ENCODE peak calls at places on chromosomes 6 and 20, in nine cellular contexts. E is right lobe of liver; Y is choroid plexus epithelial cell; C is H7; A is fibroblast of lung; W is CD4-positive, alpha-beta memory T cell; I is mammary epithelial cell; J is AG04449; P is Peyer's patch. S is an unnamed sample.

GRCh38 chr20:59784365-59785117 is 148.9 kb downstream of the SYCP2 start:
- DNase-seq in I (no peak), C (peak), P (no peak), E (no peak), W (no peak), A (no peak), J (no peak), Y (no peak), S (no peak)

GRCh38 chr6:77450924-77451323 is 12.4 kb downstream of the HTR1B start:
- DNase-seq in I (no peak), J (no peak), Y (peak), W (no peak), A (no peak), C (no peak), P (no peak), E (no peak), S (no peak)

GRCh38 chr6:110414669-110415296 is 592 bp downstream of the DDO start:
- DNase-seq in I (no peak), P (no peak), C (no peak), Y (no peak), W (no peak), A (no peak), J (no peak), E (no peak), S (no peak)

GRCh38 chr6:18207438-18207837 is 52.2 kb downstream of the KDM1B start:
- DNase-seq in J (no peak), W (no peak), E (no peak), P (no peak), A (peak), C (no peak), Y (no peak), I (no peak), S (no peak)

GRCh38 chr6:163289445-163289844 is 125.1 kb upstream of the QKI start:
- DNase-seq in Y (no peak), I (no peak), J (no peak), A (no peak), C (no peak), W (no peak), P (no peak), E (no peak), S (no peak)

GRCh38 chr6:12313992-12314589 is 23.9 kb downstream of the EDN1 start:
- DNase-seq in A (peak), J (no peak), E (no peak), Y (peak), I (peak), C (no peak), P (peak), W (no peak), S (no peak)

GRCh38 chr20:37764333-37764935 is 70.6 kb downstream of the CTNNBL1 start:
- DNase-seq in C (no peak), I (peak), J (no peak), A (no peak), W (no peak), Y (no peak), P (no peak), E (no peak), S (no peak)

GRCh38 chr20:3987296-3987695 is 28.1 kb downstream of the RNF24 start:
- DNase-seq in A (no peak), P (no peak), Y (no peak), W (no peak), E (no peak), C (no peak), J (no peak), I (no peak), S (no peak)

GRCh38 chr6:114144887-114145851 is 174.2 kb upstream of the HDAC2 start:
- DNase-seq in C (no peak), P (no peak), J (no peak), A (no peak), Y (peak), E (no peak), I (no peak), W (no peak), S (no peak)

GRCh38 chr20:21518292-21518991 is 4.6 kb upstream of the NKX2-2 start:
- DNase-seq in A (no peak), Y (no peak), I (no peak), W (no peak), P (no peak), J (no peak), C (peak), E (no peak), S (no peak)

GRCh38 chr6:154122195-154122925 is 83.3 kb downstream of the OPRM1 start:
- DNase-seq in E (no peak), I (no peak), W (no peak), A (no peak), J (no peak), P (no peak), Y (peak), C (no peak), S (no peak)

GRCh38 chr6:85240787-85241186 is 209.1 kb upstream of the NT5E start:
- DNase-seq in E (no peak), Y (peak), W (no peak), C (no peak), P (no peak), J (no peak), A (no peak), I (no peak), S (no peak)

GRCh38 chr6:51299649-51300380 is 481.1 kb downstream of the TFAP2B start:
- DNase-seq in Y (no peak), I (peak), A (no peak), C (no peak), J (no peak), W (no peak), P (no peak), E (no peak), S (no peak)

GRCh38 chr6:143581835-143582480 is 70.4 kb upstream of the FUCA2 start:
- DNase-seq in Y (peak), W (no peak), I (peak), P (no peak), E (no peak), A (peak), J (no peak), C (no peak), S (no peak)

GRCh38 chr6:11909696-11910132 is 102.4 kb upstream of the HIVEP1 start:
- DNase-seq in J (peak), I (peak), P (no peak), A (peak), E (no peak), Y (peak), C (no peak), W (no peak), S (no peak)

GRCh38 chr20:20369353-20370086 is 1.6 kb downstream of the INSM1 start:
- DNase-seq in A (no peak), W (no peak), J (no peak), E (no peak), Y (no peak), P (no peak), C (peak), I (peak), S (no peak)

GRCh38 chr6:6694368-6694780 is 105.9 kb downstream of the LY86 start:
- DNase-seq in W (no peak), P (no peak), I (no peak), A (no peak), Y (no peak), J (no peak), C (peak), E (no peak), S (no peak)

GRCh38 chr20:32274359-32274758 is 3.1 kb upstream of the KIF3B start:
- DNase-seq in P (no peak), I (no peak), W (no peak), A (no peak), J (no peak), E (no peak), C (no peak), Y (no peak), S (no peak)

GRCh38 chr6:22838346-22838745 is 269.0 kb downstream of the HDGFL1 start:
- DNase-seq in P (no peak), W (no peak), I (no peak), J (no peak), Y (peak), A (peak), C (no peak), E (no peak), S (no peak)

GRCh38 chr6:48542191-48542590 is 431.2 kb upstream of the PTCHD4 start:
- DNase-seq in C (no peak), I (no peak), P (no peak), Y (peak), J (no peak), A (no peak), E (no peak), W (no peak), S (no peak)

GRCh38 chr20:62566266-62566665 is 76.0 kb upstream of the SLCO4A1 start:
- DNase-seq in J (no peak), W (no peak), P (no peak), Y (no peak), I (no peak), A (no peak), E (no peak), C (no peak), S (no peak)

GRCh38 chr6:102660288-102660687 is 1266.8 kb downstream of the GRIK2 start:
- DNase-seq in Y (peak), W (no peak), P (no peak), E (no peak), A (peak), C (no peak), I (no peak), J (no peak), S (no peak)

GRCh38 chr6:51552400-51552799 is 535.0 kb downstream of the PKHD1 start:
- DNase-seq in I (no peak), W (no peak), P (no peak), J (no peak), C (no peak), A (no peak), Y (no peak), E (no peak), S (no peak)

GRCh38 chr20:36391456-36391855 is 85.3 kb downstream of the DLGAP4 start:
- DNase-seq in Y (peak), W (no peak), J (no peak), P (no peak), E (no peak), I (no peak), C (peak), A (peak), S (no peak)

GRCh38 chr6:3609388-3609787 is 142.1 kb downstream of the PXDC1 start:
- DNase-seq in W (no peak), Y (no peak), E (no peak), I (no peak), P (no peak), J (no peak), A (no peak), C (no peak), S (no peak)

GRCh38 chr6:135909737-135910387 is 58.4 kb downstream of the PDE7B start:
- DNase-seq in P (peak), W (peak), J (no peak), I (peak), A (peak), C (peak), E (peak), Y (peak), S (peak)

GRCh38 chr20:58753267-58753928 is 60.8 kb downstream of the NPEPL1 start:
- DNase-seq in I (no peak), P (no peak), C (peak), Y (no peak), E (no peak), W (no peak), A (no peak), J (no peak), S (no peak)

GRCh38 chr6:166411271-166411670 is 28.5 kb upstream of the MPC1 start:
- DNase-seq in W (no peak), C (no peak), I (no peak), E (no peak), A (no peak), Y (no peak), J (no peak), P (no peak), S (no peak)

GRCh38 chr6:118710616-118711015 is 59.2 kb upstream of the CEP85L start:
- DNase-seq in W (no peak), Y (no peak), I (peak), A (no peak), P (no peak), J (no peak), C (no peak), E (no peak), S (no peak)

GRCh38 chr6:21678990-21679389 is 85.4 kb downstream of the SOX4 start:
- DNase-seq in C (no peak), P (no peak), Y (peak), J (peak), W (no peak), E (no peak), A (peak), I (peak), S (no peak)

DNA sequence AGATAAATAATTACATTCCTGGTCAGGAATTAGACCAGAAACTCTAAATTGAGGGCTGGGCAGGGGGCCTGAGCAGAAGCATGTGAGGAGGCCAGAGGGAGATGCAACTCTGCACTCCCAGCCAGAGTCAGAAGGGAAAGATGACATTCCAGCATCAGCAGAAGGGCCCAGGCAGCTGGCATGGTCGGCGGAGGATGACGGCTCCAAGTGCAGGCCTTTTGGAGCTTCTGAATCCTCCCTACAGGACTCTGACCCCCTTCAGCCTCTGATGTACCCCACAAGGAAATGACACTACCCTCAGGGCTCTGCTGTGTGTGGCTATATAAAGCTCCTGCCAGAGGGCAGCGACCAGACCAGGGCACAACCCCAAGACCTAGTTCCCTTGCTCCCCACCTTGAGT is 1.9 kb downstream of the LRFN2 start:
- DNase-seq in Y (no peak), A (no peak), J (no peak), W (no peak), E (no peak), C (no peak), I (no peak), P (no peak), S (no peak)
- H3K4me3 ChIP-seq in Y (no peak), A (no peak), J (no peak), W (no peak), E (no peak), C (no peak), I (no peak), P (no peak), S (no peak)

DNA sequence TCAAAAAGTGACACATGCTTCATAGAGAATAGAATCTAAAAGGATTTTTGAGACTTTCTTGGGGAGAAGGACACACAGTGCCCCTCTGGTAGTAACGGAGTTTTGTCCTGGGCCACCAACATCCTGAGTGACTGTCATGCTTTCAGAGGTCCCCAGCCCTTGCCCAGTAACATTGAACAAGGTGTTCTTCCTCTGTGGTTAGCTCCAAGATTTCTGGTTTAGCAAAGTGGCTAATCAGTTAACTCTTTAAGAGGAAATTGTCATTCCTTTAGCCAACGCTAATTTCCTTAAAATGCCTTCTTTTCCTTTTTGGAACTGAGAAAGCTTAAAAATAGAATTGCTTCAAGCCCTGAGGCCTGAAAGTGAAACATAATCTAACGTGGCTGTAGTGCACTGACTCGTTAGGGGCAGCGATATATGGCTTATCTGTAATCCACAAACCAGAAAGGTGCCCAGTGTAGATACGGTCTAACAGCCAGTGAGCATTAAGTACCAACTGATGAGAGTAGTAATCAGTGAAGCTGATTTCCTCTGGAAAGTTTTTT is 7.8 kb downstream of the E2F3 start:
- DNase-seq in P (peak), E (no peak), I (no peak), Y (no peak), A (peak), W (no peak), J (no peak), C (no peak), S (no peak)
- H3K4me3 ChIP-seq in P (no peak), E (no peak), I (no peak), Y (no peak), A (no peak), W (no peak), J (no peak), C (no peak), S (no peak)

DNA sequence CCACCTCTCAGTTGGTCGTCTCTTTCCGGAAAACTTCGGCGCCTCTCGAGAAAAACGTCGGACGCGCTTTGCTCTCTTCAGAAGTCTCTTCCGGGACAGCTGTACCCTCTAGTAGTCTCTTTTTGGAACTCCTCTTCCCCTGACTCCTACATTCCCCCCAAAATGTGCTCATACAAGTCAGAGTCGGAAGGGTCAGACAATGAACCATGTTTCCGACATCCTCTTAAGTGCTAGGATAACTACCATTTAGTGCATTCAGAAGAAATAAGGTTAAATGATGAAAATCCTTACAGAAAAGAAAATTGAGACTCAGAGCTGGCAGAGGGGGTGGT is 476 bp upstream of the TP53RK start:
- DNase-seq in C (no peak), Y (no peak), I (no peak), P (no peak), E (no peak), A (no peak), J (no peak), W (no peak), S (no peak)
- H3K4me3 ChIP-seq in C (peak), Y (peak), I (peak), P (peak), E (peak), A (peak), J (peak), W (peak), S (peak)

GRCh38 chr6:104286641-104287040 is 573.1 kb downstream of the HACE1 start:
- DNase-seq in C (no peak), W (no peak), I (no peak), P (no peak), J (no peak), E (no peak), Y (no peak), A (no peak), S (no peak)

GRCh38 chr6:104284872-104285271 is 574.8 kb downstream of the HACE1 start:
- DNase-seq in Y (no peak), I (no peak), C (no peak), W (no peak), P (no peak), A (no peak), J (no peak), E (no peak), S (no peak)

DNA sequence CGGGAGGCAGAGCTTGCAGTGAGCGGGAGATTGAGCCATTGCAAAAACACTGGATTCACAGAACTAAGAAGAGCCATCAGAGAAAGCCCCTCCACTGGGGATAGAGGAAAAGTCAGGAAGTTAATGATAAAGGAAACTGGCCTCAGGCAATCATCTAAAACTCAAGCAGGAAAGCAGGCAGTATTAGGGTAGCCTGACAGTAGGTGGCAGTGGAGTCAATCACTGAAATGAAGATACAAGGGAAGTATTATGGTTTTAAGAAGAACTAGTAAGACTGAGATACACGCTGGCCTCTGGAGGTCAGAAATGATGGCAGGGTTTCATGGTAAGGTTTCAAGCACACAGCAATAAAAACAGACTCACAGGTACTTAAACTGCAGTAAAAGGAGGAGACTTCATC is 578.3 kb downstream of the HACE1 start:
- DNase-seq in C (peak), A (no peak), I (no peak), E (no peak), J (no peak), P (no peak), Y (no peak), W (no peak), S (no peak)
- H3K4me3 ChIP-seq in C (no peak), A (no peak), I (no peak), E (no peak), J (no peak), P (no peak), Y (no peak), W (no peak), S (no peak)

DNA sequence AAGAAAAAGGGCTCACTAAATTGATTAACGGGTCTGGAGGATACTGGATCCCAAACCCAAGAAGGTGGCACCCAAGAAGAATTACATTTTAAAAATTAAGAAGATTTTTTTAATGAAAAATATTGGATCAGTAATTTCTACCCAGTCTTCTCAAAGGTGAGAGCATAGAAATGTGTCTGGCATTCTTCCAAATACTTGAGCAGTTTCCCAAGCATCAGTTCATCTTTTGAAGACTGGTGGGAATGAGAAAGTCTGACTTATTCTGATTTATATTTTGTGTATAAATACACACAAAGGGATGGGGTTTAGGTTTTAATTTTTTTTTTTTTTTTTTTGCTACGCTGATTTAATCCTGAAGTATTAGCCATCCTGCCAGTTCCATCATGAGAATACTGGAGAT is 3.3 kb downstream of the MGME1 start:
- DNase-seq in E (no peak), C (no peak), Y (peak), W (no peak), J (no peak), P (no peak), A (no peak), I (no peak), S (no peak)
- H3K4me3 ChIP-seq in E (no peak), C (peak), Y (peak), W (no peak), J (peak), P (peak), A (peak), I (peak), S (peak)

DNA sequence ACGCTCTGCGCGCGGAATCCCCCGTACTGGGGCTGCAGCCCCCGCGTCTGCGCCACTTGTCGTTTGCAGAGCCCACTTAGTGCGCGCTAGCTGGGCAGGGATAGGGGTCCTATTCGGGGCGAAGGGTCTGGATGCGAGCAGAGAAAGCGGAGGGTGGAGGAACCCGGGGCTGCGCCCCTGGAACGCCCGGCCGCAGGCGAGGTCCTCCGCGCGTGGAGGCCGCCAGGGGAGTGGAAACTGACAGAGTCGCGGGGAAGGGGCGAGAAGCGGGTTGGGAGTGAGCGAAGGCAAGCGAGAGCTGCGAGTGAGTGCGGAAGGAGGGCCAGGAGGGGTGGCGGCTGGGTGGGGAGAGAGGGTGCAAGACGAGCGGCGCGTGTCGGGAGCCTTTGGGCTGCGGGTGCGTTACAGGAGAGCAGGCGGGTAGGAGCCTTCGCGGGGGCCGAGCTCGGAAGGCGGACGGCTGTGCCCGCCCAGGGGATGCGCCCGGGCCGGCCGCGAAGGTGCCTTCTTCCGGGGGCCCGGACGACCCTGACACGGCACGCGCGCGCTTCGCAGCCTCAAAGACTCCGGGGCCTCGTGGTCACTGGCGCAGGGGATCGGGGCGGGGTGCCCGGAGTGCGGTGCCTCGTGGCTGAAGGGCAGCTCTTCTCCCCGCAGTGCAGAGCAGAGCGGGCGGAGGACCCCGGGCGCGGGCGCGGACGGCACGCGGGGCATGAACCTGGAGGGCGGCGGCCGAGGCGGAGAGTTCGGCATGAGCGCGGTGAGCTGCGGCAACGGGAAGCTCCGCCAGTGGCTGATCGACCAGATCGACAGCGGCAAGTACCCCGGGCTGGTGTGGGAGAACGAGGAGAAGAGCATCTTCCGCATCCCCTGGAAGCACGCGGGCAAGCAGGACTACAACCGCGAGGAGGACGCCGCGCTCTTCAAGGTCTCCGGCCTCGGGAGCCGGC is 1.2 kb downstream of the IRF4 start:
- DNase-seq in I (no peak), P (peak), Y (no peak), C (peak), E (no peak), W (peak), J (no peak), A (peak), S (no peak)
- H3K4me3 ChIP-seq in I (no peak), P (peak), Y (no peak), C (peak), E (peak), W (peak), J (no peak), A (no peak), S (no peak)